ENCODE peak calls at places on chromosomes 4 and X, in nine cellular contexts. U, I, N, Q, J, D, V, A and B are unnamed samples.
A peak's percentile ranks its signal among the peaks of the same experiment; 100 is the strongest.

GRCh38 chr4:95728145-95728544 is 111.7 kb upstream of the PDHA2 start:
- DNase-seq in Q (no peak), I (no peak), J (no peak), V (no peak), U (no peak), N (no peak), D (no peak), A (no peak), B (no peak)

GRCh38 chrX:11611161-11611560 is 54.6 kb downstream of the ARHGAP6 start:
- DNase-seq in U (no peak), D (no peak), A (no peak), Q (no peak), N (no peak), V (no peak), I (no peak), J (no peak), B (no peak)

GRCh38 chr4:57131849-57132745 is 21.9 kb upstream of the IGFBP7 start:
- DNase-seq in I (no peak), A (no peak), J (peak; percentile 24), U (no peak), V (no peak), Q (no peak), N (no peak), D (no peak), B (no peak)

GRCh38 chrX:133983974-133984578 is 1.3 kb downstream of the GPC3 start:
- DNase-seq in A (no peak), J (no peak), I (no peak), Q (no peak), V (no peak), D (no peak), N (no peak), U (no peak), B (no peak)

GRCh38 chr4:38344929-38345328 is 319.1 kb upstream of the KLF3 start:
- DNase-seq in U (no peak), J (no peak), Q (no peak), A (no peak), N (no peak), V (no peak), D (no peak), I (no peak), B (no peak)

GRCh38 chr4:83616252-83616651 is 80.3 kb downstream of the GPAT3 start:
- DNase-seq in U (no peak), J (no peak), I (no peak), Q (no peak), D (no peak), A (no peak), N (no peak), V (no peak), B (no peak)

GRCh38 chr4:42570221-42570620 is 86.7 kb downstream of the ATP8A1 start:
- DNase-seq in N (peak; percentile 32), A (no peak), V (peak; percentile 78), Q (peak; percentile 66), U (peak; percentile 71), I (no peak), D (no peak), J (no peak), B (no peak)

GRCh38 chrX:136028383-136028984 is 43.2 kb downstream of the SLC9A6 start:
- DNase-seq in U (no peak), V (no peak), I (no peak), D (no peak), N (peak; percentile 18), J (peak; percentile 74), A (no peak), Q (no peak), B (no peak)

GRCh38 chr4:135408109-135408508 is 1206.5 kb upstream of the PABPC4L start:
- DNase-seq in D (no peak), Q (no peak), J (no peak), I (no peak), N (no peak), A (no peak), U (no peak), V (no peak), B (no peak)

GRCh38 chr4:127143460-127144190 is 489.1 kb upstream of the INTU start:
- DNase-seq in J (peak; percentile 77), V (no peak), U (no peak), A (no peak), N (no peak), Q (no peak), I (no peak), D (no peak), B (no peak)

GRCh38 chr4:158201310-158201709 is 9.0 kb upstream of the TMEM144 start:
- DNase-seq in J (no peak), U (no peak), Q (no peak), N (no peak), D (no peak), A (no peak), I (no peak), V (no peak), B (no peak)

GRCh38 chr4:119695216-119695615 is 66.6 kb upstream of the PDE5A start:
- DNase-seq in A (no peak), N (no peak), I (no peak), V (no peak), Q (no peak), J (peak; percentile 46), U (no peak), D (no peak), B (no peak)

GRCh38 chr4:88533937-88534750 is 10.6 kb upstream of the PYURF start:
- DNase-seq in V (no peak), U (no peak), A (no peak), D (no peak), I (no peak), Q (no peak), J (peak; percentile 94), N (no peak), B (no peak)

GRCh38 chr4:27360651-27361347 is 500.2 kb downstream of the STIM2 start:
- DNase-seq in J (peak; percentile 4), Q (no peak), D (no peak), U (no peak), N (peak; percentile 60), A (no peak), V (no peak), I (no peak), B (no peak)

GRCh38 chrX:14591976-14592375 is 62.6 kb downstream of the GLRA2 start:
- DNase-seq in J (no peak), A (no peak), V (no peak), I (no peak), N (no peak), Q (no peak), D (no peak), U (no peak), B (no peak)

GRCh38 chr4:99395595-99396364 is 39.4 kb downstream of the ADH7 start:
- DNase-seq in A (no peak), V (no peak), J (peak; percentile 67), D (no peak), Q (no peak), N (no peak), I (no peak), U (no peak), B (no peak)

GRCh38 chrX:11566814-11567213 is 98.9 kb downstream of the ARHGAP6 start:
- DNase-seq in Q (no peak), V (no peak), A (no peak), I (no peak), N (no peak), J (no peak), D (no peak), U (no peak), B (no peak)

GRCh38 chr4:5616331-5616950 is 91.9 kb downstream of the EVC2 start:
- DNase-seq in J (no peak), N (no peak), Q (no peak), I (no peak), D (no peak), A (no peak), V (no peak), U (no peak), B (no peak)

DNA sequence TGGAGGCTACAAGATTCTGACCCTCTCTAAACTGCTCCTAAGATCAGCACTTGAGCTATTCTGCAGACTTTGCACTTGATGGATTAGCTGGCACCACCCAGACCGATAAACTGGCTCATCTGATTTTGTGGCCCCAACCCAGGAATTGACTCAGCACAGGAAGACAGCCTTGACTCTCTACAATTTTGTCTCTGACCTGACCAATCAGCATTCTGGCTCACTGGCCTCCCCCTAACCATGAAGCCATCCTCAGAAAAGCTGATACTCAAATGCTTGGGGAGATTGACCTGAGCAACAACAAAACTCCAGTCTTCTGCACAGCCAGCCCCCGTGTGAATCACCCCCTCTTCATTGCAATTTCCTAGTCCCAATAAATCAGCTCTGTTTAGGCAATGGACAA is 195.4 kb upstream of the PPP1R2C start:
- DNase-seq in V (no peak), Q (no peak), U (no peak), I (no peak), N (no peak), A (no peak), D (no peak), J (no peak), B (no peak)
- H3K27me3 ChIP-seq in V (no peaks in the 10 kb centered on the region), Q (no peaks in the 10 kb centered on the region), U (peaks cover 2% of the 10 kb centered on the region), I (no peaks in the 10 kb centered on the region), N (no peaks in the 10 kb centered on the region), A (no peaks in the 10 kb centered on the region), D (no peaks in the 10 kb centered on the region), J (no peaks in the 10 kb centered on the region), B (no peaks in the 10 kb centered on the region)

GRCh38 chrX:78378476-78379115 is 51.2 kb upstream of the CYSLTR1 start:
- DNase-seq in D (no peak), Q (peak; percentile 41), N (no peak), V (no peak), A (no peak), U (no peak), I (no peak), J (no peak), B (no peak)

GRCh38 chrX:78388663-78389062 is 61.3 kb upstream of the CYSLTR1 start:
- DNase-seq in U (no peak), D (no peak), I (no peak), J (no peak), Q (no peak), V (no peak), A (no peak), N (no peak), B (no peak)

GRCh38 chrX:78383594-78383993 is 56.2 kb upstream of the CYSLTR1 start:
- DNase-seq in D (no peak), U (no peak), J (no peak), A (no peak), Q (no peak), I (no peak), V (no peak), N (no peak), B (no peak)

GRCh38 chrX:78387364-78387763 is 60.0 kb upstream of the CYSLTR1 start:
- DNase-seq in I (no peak), D (no peak), V (no peak), U (no peak), N (no peak), Q (no peak), A (no peak), J (no peak), B (no peak)

GRCh38 chrX:78384486-78384885 is 57.1 kb upstream of the CYSLTR1 start:
- DNase-seq in J (no peak), N (no peak), U (no peak), V (no peak), I (no peak), Q (no peak), D (no peak), A (no peak), B (no peak)
- H3K27ac ChIP-seq in J (no peak overlapping the region), N (no peak overlapping the region), U (no peak overlapping the region), V (no peak overlapping the region), I (no peak overlapping the region), Q (no peak overlapping the region), D (no peak overlapping the region), A (no peak overlapping the region), B (no peak overlapping the region)

GRCh38 chr4:1993169-1993516 is 15.6 kb downstream of the NELFA start:
- DNase-seq in N (no peak), A (no peak), Q (no peak), I (peak; percentile 14), V (no peak), D (no peak), U (no peak), J (no peak), B (no peak)
- H3K27me3 ChIP-seq in N (no peaks in the 10 kb centered on the region), A (no peaks in the 10 kb centered on the region), Q (no peaks in the 10 kb centered on the region), I (no peaks in the 10 kb centered on the region), V (no peaks in the 10 kb centered on the region), D (no peaks in the 10 kb centered on the region), U (no peaks in the 10 kb centered on the region), J (no peaks in the 10 kb centered on the region), B (no peaks in the 10 kb centered on the region)

GRCh38 chr4:78533854-78534253 is 17.7 kb upstream of the ANXA3 start:
- DNase-seq in A (no peak), V (no peak), I (no peak), Q (no peak), U (no peak), N (no peak), J (no peak), D (no peak), B (no peak)
- H3K27ac ChIP-seq in A (no peak overlapping the region), V (no peak overlapping the region), I (no peak overlapping the region), Q (no peak overlapping the region), U (no peak overlapping the region), N (no peak overlapping the region), J (no peak overlapping the region), D (no peak overlapping the region), B (no peak overlapping the region)